ENCODE peak calls at places on chromosome 12, in ten cellular contexts. One of them, this sample, is unnamed.

GRCh38 chr12:116529048-116529447 is 30.1 kb upstream of the MAP1LC3B2 start:
- DNase-seq in aorta: no peak
- DNase-seq in body of pancreas: peak; percentile 75
- DNase-seq in cardiac muscle cell: no peak
- DNase-seq in neuronal stem cell: no peak
- DNase-seq in adipocyte: no peak
- DNase-seq in CD8-positive, alpha-beta memory T cell: no peak
- DNase-seq in prostate gland: no peak
- DNase-seq in A549: peak; percentile 96
- DNase-seq in CD4-positive, alpha-beta memory T cell: no peak
- DNase-seq in this sample: no peak

GRCh38 chr12:69544087-69544486 is 41.2 kb upstream of the CCT2 start:
- DNase-seq in CD4-positive, alpha-beta memory T cell: no peak
- DNase-seq in body of pancreas: no peak
- DNase-seq in A549: no peak
- DNase-seq in CD8-positive, alpha-beta memory T cell: no peak
- DNase-seq in neuronal stem cell: no peak
- DNase-seq in cardiac muscle cell: no peak
- DNase-seq in aorta: no peak
- DNase-seq in adipocyte: no peak
- DNase-seq in prostate gland: no peak
- DNase-seq in this sample: no peak

GRCh38 chr12:43057561-43057960 is 468.0 kb upstream of the PRICKLE1 start:
- DNase-seq in aorta: no peak
- DNase-seq in CD8-positive, alpha-beta memory T cell: no peak
- DNase-seq in A549: no peak
- DNase-seq in prostate gland: no peak
- DNase-seq in adipocyte: peak; percentile 33
- DNase-seq in body of pancreas: no peak
- DNase-seq in CD4-positive, alpha-beta memory T cell: no peak
- DNase-seq in cardiac muscle cell: no peak
- DNase-seq in neuronal stem cell: no peak
- DNase-seq in this sample: no peak

GRCh38 chr12:85299058-85299457 is 19.0 kb downstream of the ALX1 start:
- DNase-seq in body of pancreas: no peak
- DNase-seq in aorta: no peak
- DNase-seq in CD8-positive, alpha-beta memory T cell: no peak
- DNase-seq in CD4-positive, alpha-beta memory T cell: no peak
- DNase-seq in adipocyte: no peak
- DNase-seq in cardiac muscle cell: no peak
- DNase-seq in neuronal stem cell: no peak
- DNase-seq in A549: no peak
- DNase-seq in prostate gland: no peak
- DNase-seq in this sample: no peak

GRCh38 chr12:95763809-95764253 is 26.7 kb downstream of the NTN4 start:
- DNase-seq in A549: peak; percentile 80
- DNase-seq in adipocyte: peak; percentile 92
- DNase-seq in CD4-positive, alpha-beta memory T cell: no peak
- DNase-seq in neuronal stem cell: no peak
- DNase-seq in body of pancreas: peak; percentile 37
- DNase-seq in prostate gland: no peak
- DNase-seq in aorta: peak; percentile 49
- DNase-seq in cardiac muscle cell: no peak
- DNase-seq in CD8-positive, alpha-beta memory T cell: no peak
- DNase-seq in this sample: no peak

GRCh38 chr12:26918321-26919215 is 19.2 kb downstream of the INTS13 start:
- DNase-seq in body of pancreas: no peak
- DNase-seq in CD8-positive, alpha-beta memory T cell: no peak
- DNase-seq in neuronal stem cell: no peak
- DNase-seq in aorta: no peak
- DNase-seq in A549: no peak
- DNase-seq in prostate gland: no peak
- DNase-seq in cardiac muscle cell: no peak
- DNase-seq in CD4-positive, alpha-beta memory T cell: no peak
- DNase-seq in adipocyte: peak; percentile 22
- DNase-seq in this sample: no peak

GRCh38 chr12:1115471-1116242 is 124.6 kb downstream of the ERC1 start:
- DNase-seq in prostate gland: no peak
- DNase-seq in A549: no peak
- DNase-seq in body of pancreas: no peak
- DNase-seq in cardiac muscle cell: peak; percentile 71
- DNase-seq in CD4-positive, alpha-beta memory T cell: no peak
- DNase-seq in adipocyte: peak; percentile 55
- DNase-seq in CD8-positive, alpha-beta memory T cell: no peak
- DNase-seq in aorta: no peak
- DNase-seq in neuronal stem cell: no peak
- DNase-seq in this sample: no peak

GRCh38 chr12:95623554-95624170 is 72.4 kb upstream of the USP44 start:
- DNase-seq in adipocyte: peak; percentile 90
- DNase-seq in CD8-positive, alpha-beta memory T cell: no peak
- DNase-seq in A549: peak; percentile 95
- DNase-seq in aorta: peak; percentile 82
- DNase-seq in cardiac muscle cell: peak; percentile 85
- DNase-seq in body of pancreas: peak; percentile 72
- DNase-seq in prostate gland: peak; percentile 56
- DNase-seq in neuronal stem cell: peak; percentile 80
- DNase-seq in CD4-positive, alpha-beta memory T cell: peak; percentile 19
- DNase-seq in this sample: peak; percentile 6

GRCh38 chr12:124305136-124305535 is 10.2 kb downstream of the RFLNA start:
- DNase-seq in body of pancreas: no peak
- DNase-seq in adipocyte: no peak
- DNase-seq in prostate gland: no peak
- DNase-seq in CD4-positive, alpha-beta memory T cell: no peak
- DNase-seq in A549: no peak
- DNase-seq in CD8-positive, alpha-beta memory T cell: no peak
- DNase-seq in cardiac muscle cell: no peak
- DNase-seq in neuronal stem cell: no peak
- DNase-seq in aorta: no peak
- DNase-seq in this sample: no peak

GRCh38 chr12:79871621-79872020 is 63.3 kb downstream of the PPP1R12A start:
- DNase-seq in prostate gland: no peak
- DNase-seq in adipocyte: no peak
- DNase-seq in body of pancreas: no peak
- DNase-seq in cardiac muscle cell: no peak
- DNase-seq in CD4-positive, alpha-beta memory T cell: no peak
- DNase-seq in CD8-positive, alpha-beta memory T cell: no peak
- DNase-seq in A549: no peak
- DNase-seq in aorta: no peak
- DNase-seq in neuronal stem cell: no peak
- DNase-seq in this sample: no peak

GRCh38 chr12:9794484-9795063 is 32.7 kb upstream of the KLRF1 start:
- DNase-seq in prostate gland: no peak
- DNase-seq in neuronal stem cell: no peak
- DNase-seq in A549: no peak
- DNase-seq in CD4-positive, alpha-beta memory T cell: no peak
- DNase-seq in CD8-positive, alpha-beta memory T cell: no peak
- DNase-seq in body of pancreas: no peak
- DNase-seq in adipocyte: no peak
- DNase-seq in aorta: no peak
- DNase-seq in cardiac muscle cell: no peak
- DNase-seq in this sample: no peak

GRCh38 chr12:9793774-9794395 is 33.2 kb upstream of the CD69 start:
- DNase-seq in CD4-positive, alpha-beta memory T cell: peak; percentile 35
- DNase-seq in prostate gland: no peak
- DNase-seq in aorta: no peak
- DNase-seq in adipocyte: no peak
- DNase-seq in cardiac muscle cell: no peak
- DNase-seq in A549: no peak
- DNase-seq in neuronal stem cell: no peak
- DNase-seq in CD8-positive, alpha-beta memory T cell: no peak
- DNase-seq in body of pancreas: no peak
- DNase-seq in this sample: no peak

GRCh38 chr12:9795945-9796344 is 31.3 kb upstream of the KLRF1 start:
- DNase-seq in CD4-positive, alpha-beta memory T cell: no peak
- DNase-seq in neuronal stem cell: no peak
- DNase-seq in body of pancreas: no peak
- DNase-seq in CD8-positive, alpha-beta memory T cell: no peak
- DNase-seq in aorta: no peak
- DNase-seq in adipocyte: no peak
- DNase-seq in cardiac muscle cell: no peak
- DNase-seq in A549: no peak
- DNase-seq in prostate gland: no peak
- DNase-seq in this sample: no peak

GRCh38 chr12:9792961-9793617 is 32.4 kb upstream of the CD69 start:
- DNase-seq in CD8-positive, alpha-beta memory T cell: no peak
- DNase-seq in cardiac muscle cell: no peak
- DNase-seq in prostate gland: no peak
- DNase-seq in neuronal stem cell: no peak
- DNase-seq in adipocyte: peak; percentile 51
- DNase-seq in body of pancreas: no peak
- DNase-seq in A549: no peak
- DNase-seq in aorta: no peak
- DNase-seq in CD4-positive, alpha-beta memory T cell: no peak
- DNase-seq in this sample: no peak

DNA sequence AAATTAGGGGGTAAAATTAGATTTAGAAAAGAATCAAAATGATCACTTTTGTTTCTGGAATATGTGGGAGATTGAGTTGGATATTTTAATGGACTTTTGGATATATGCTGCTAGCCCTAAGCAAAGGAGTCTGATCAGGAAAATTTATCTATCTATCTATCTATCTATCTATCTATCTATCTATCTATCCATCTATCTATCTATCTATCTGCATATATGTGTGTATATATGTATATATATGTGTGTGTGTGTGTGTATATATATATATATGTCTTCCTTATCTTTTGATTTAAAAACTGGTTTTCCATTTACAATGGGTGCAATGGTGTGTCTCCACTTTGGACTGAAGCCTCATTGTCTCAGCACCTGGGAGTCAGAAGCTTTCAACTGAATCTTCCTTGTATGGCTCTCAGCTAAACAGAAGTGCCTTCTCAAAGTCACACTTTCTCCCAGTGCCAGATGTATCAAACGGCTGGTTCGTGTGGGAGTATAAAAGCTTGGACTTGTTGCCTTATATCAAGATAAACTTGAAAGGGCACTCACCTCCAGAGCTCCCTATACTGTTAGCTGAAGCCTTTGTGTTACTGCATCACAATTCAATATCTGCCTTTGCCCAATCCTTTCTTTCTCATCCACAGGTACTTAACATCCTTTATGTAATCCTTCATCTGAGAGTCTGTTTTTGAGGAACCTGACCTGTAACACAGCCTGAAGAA is 31.6 kb upstream of the CD69 start:
- DNase-seq in cardiac muscle cell: no peak
- DNase-seq in aorta: no peak
- DNase-seq in CD4-positive, alpha-beta memory T cell: no peak
- DNase-seq in neuronal stem cell: no peak
- DNase-seq in prostate gland: no peak
- DNase-seq in CD8-positive, alpha-beta memory T cell: no peak
- DNase-seq in body of pancreas: no peak
- DNase-seq in adipocyte: no peak
- DNase-seq in A549: no peak
- DNase-seq in this sample: no peak
- H3K4me1 ChIP-seq in cardiac muscle cell: no peaks in the 10 kb centered on the region
- H3K4me1 ChIP-seq in aorta: no peaks in the 10 kb centered on the region
- H3K4me1 ChIP-seq in CD4-positive, alpha-beta memory T cell: peaks cover 55% of the 10 kb centered on the region
- H3K4me1 ChIP-seq in neuronal stem cell: no peaks in the 10 kb centered on the region
- H3K4me1 ChIP-seq in prostate gland: no peaks in the 10 kb centered on the region
- H3K4me1 ChIP-seq in CD8-positive, alpha-beta memory T cell: peaks cover 47% of the 10 kb centered on the region
- H3K4me1 ChIP-seq in body of pancreas: no peaks in the 10 kb centered on the region
- H3K4me1 ChIP-seq in adipocyte: peaks cover 13% of the 10 kb centered on the region
- H3K4me1 ChIP-seq in A549: no peaks in the 10 kb centered on the region
- H3K4me1 ChIP-seq in this sample: peaks cover 42% of the 10 kb centered on the region

DNA sequence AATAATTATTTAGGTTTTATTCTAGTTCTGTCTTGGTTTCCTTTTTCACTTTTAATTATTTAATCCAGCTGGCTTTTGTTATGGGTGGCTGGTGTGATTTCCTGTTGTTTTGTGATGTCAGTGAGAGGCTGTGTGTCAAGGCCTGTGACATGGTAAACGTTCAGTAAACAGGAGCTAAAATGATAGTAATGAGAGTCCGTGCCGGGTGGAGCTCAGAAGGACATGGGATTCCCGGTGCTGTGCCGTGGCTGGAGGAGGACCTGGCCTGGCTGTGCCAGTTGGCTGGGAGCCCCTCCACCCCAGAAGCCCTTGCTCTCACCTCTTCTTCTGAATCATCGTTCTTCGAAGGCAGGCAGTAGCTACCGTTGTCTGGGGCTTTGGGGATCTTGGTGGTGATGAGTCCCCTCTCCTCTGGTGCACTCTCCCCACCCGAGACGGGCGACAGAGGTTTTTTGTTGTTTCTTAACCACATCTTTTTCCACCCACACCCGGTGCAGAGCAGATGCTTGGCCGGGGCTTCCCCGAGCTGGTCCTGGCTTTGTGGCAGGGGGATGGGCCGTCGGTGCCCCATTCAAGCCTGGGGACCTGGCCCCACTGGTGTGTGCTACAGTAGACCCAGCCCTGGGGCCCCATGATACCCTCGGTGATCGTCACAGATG is 29.1 kb downstream of the SH2B3 start:
- DNase-seq in adipocyte: peak; percentile 69
- DNase-seq in prostate gland: peak; percentile 36
- DNase-seq in cardiac muscle cell: no peak
- DNase-seq in body of pancreas: peak; percentile 70
- DNase-seq in aorta: peak; percentile 47
- DNase-seq in CD4-positive, alpha-beta memory T cell: peak; percentile 94
- DNase-seq in CD8-positive, alpha-beta memory T cell: peak; percentile 95
- DNase-seq in A549: no peak
- DNase-seq in neuronal stem cell: no peak
- DNase-seq in this sample: peak; percentile 73
- H3K4me1 ChIP-seq in adipocyte: peaks cover 53% of the 10 kb centered on the region
- H3K4me1 ChIP-seq in prostate gland: peaks cover 3% of the 10 kb centered on the region
- H3K4me1 ChIP-seq in cardiac muscle cell: no peaks in the 10 kb centered on the region
- H3K4me1 ChIP-seq in body of pancreas: peaks cover 61% of the 10 kb centered on the region
- H3K4me1 ChIP-seq in aorta: no peaks in the 10 kb centered on the region
- H3K4me1 ChIP-seq in CD4-positive, alpha-beta memory T cell: peaks cover 95% of the 10 kb centered on the region
- H3K4me1 ChIP-seq in CD8-positive, alpha-beta memory T cell: peaks cover 97% of the 10 kb centered on the region
- H3K4me1 ChIP-seq in A549: peaks cover 33% of the 10 kb centered on the region
- H3K4me1 ChIP-seq in neuronal stem cell: peaks cover 8% of the 10 kb centered on the region
- H3K4me1 ChIP-seq in this sample: peaks cover 99% of the 10 kb centered on the region

GRCh38 chr12:6221146-6221545 is 20.9 kb downstream of the CD9 start:
- DNase-seq in neuronal stem cell: no peak
- DNase-seq in CD4-positive, alpha-beta memory T cell: no peak
- DNase-seq in CD8-positive, alpha-beta memory T cell: no peak
- DNase-seq in adipocyte: no peak
- DNase-seq in prostate gland: no peak
- DNase-seq in body of pancreas: no peak
- DNase-seq in A549: no peak
- DNase-seq in cardiac muscle cell: no peak
- DNase-seq in aorta: no peak
- DNase-seq in this sample: no peak
- H3K4me1 ChIP-seq in neuronal stem cell: peaks cover 13% of the 10 kb centered on the region
- H3K4me1 ChIP-seq in CD4-positive, alpha-beta memory T cell: no peaks in the 10 kb centered on the region
- H3K4me1 ChIP-seq in CD8-positive, alpha-beta memory T cell: no peaks in the 10 kb centered on the region
- H3K4me1 ChIP-seq in adipocyte: peaks cover 11% of the 10 kb centered on the region
- H3K4me1 ChIP-seq in prostate gland: peaks cover 62% of the 10 kb centered on the region
- H3K4me1 ChIP-seq in body of pancreas: peaks cover 28% of the 10 kb centered on the region
- H3K4me1 ChIP-seq in A549: peaks cover 39% of the 10 kb centered on the region
- H3K4me1 ChIP-seq in cardiac muscle cell: peaks cover 2% of the 10 kb centered on the region
- H3K4me1 ChIP-seq in aorta: peaks cover 17% of the 10 kb centered on the region
- H3K4me1 ChIP-seq in this sample: no peaks in the 10 kb centered on the region

DNA sequence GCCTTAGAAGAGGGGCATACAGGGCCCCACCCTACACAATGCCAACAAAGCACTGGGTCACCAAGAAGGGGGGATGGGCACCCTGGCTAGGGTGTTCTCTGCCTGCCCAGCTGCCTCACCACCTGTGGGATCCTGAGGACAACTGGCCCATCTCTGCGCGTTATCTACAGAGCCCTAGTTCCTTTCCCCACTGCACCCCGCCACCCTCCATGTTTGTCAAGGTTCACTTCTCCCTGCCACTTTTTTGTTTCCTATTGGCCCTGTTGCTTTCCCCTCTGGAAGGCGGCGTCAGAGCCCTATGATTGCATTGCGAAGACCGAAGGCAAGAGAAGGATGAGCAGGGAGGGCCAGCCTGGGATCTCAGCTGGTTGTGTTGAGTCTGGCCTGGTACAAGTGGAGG is 1.6 kb downstream of the SLC48A1 start:
- DNase-seq in neuronal stem cell: no peak
- DNase-seq in CD8-positive, alpha-beta memory T cell: no peak
- DNase-seq in A549: no peak
- DNase-seq in aorta: no peak
- DNase-seq in body of pancreas: no peak
- DNase-seq in CD4-positive, alpha-beta memory T cell: no peak
- DNase-seq in cardiac muscle cell: no peak
- DNase-seq in prostate gland: no peak
- DNase-seq in adipocyte: no peak
- DNase-seq in this sample: no peak
- H3K4me1 ChIP-seq in neuronal stem cell: peaks cover 11% of the 10 kb centered on the region
- H3K4me1 ChIP-seq in CD8-positive, alpha-beta memory T cell: peaks cover 21% of the 10 kb centered on the region
- H3K4me1 ChIP-seq in A549: peaks cover 66% of the 10 kb centered on the region
- H3K4me1 ChIP-seq in aorta: no peaks in the 10 kb centered on the region
- H3K4me1 ChIP-seq in body of pancreas: peaks cover 45% of the 10 kb centered on the region
- H3K4me1 ChIP-seq in CD4-positive, alpha-beta memory T cell: peaks cover 20% of the 10 kb centered on the region
- H3K4me1 ChIP-seq in cardiac muscle cell: no peaks in the 10 kb centered on the region
- H3K4me1 ChIP-seq in prostate gland: no peaks in the 10 kb centered on the region
- H3K4me1 ChIP-seq in adipocyte: peaks cover 52% of the 10 kb centered on the region
- H3K4me1 ChIP-seq in this sample: peaks cover 21% of the 10 kb centered on the region